ENCODE peak calls at places on chromosomes 1 and 21, in five cellular contexts. One of them, this sample, is unnamed. For H3K4me1, the result is how much of the 10 kb centered on the place peaks cover.

GRCh38 chr1:78114034-78114956 is 68.5 kb downstream of the GIPC2 start:
- DNase-seq in PC-3: peak
- DNase-seq in K562: peak
- DNase-seq in H9: peak
- DNase-seq in GM23248: peak
- DNase-seq in this sample: peak

GRCh38 chr1:151741516-151741915 is 20.2 kb downstream of the RIIAD1 start:
- DNase-seq in PC-3: no peak
- DNase-seq in K562: no peak
- DNase-seq in H9: no peak
- DNase-seq in GM23248: no peak
- DNase-seq in this sample: no peak

GRCh38 chr1:223733898-223734852 is 21.8 kb downstream of the CAPN2 start:
- DNase-seq in PC-3: no peak
- DNase-seq in K562: no peak
- DNase-seq in H9: no peak
- DNase-seq in GM23248: no peak
- DNase-seq in this sample: no peak

GRCh38 chr1:210448293-210448892 is 119.7 kb downstream of the HHAT start:
- DNase-seq in PC-3: peak
- DNase-seq in K562: peak
- DNase-seq in H9: no peak
- DNase-seq in GM23248: peak
- DNase-seq in this sample: peak

GRCh38 chr1:9127395-9128160 is 1.3 kb downstream of the GPR157 start:
- DNase-seq in PC-3: peak
- DNase-seq in K562: no peak
- DNase-seq in H9: no peak
- DNase-seq in GM23248: no peak
- DNase-seq in this sample: no peak

GRCh38 chr1:243447342-243447741 is 191.5 kb downstream of the SDCCAG8 start:
- DNase-seq in PC-3: peak
- DNase-seq in K562: peak
- DNase-seq in H9: no peak
- DNase-seq in GM23248: peak
- DNase-seq in this sample: peak

GRCh38 chr1:92960395-92961130 is 699 bp downstream of the DIPK1A start:
- DNase-seq in PC-3: peak
- DNase-seq in K562: peak
- DNase-seq in H9: peak
- DNase-seq in GM23248: peak
- DNase-seq in this sample: peak

GRCh38 chr1:5393591-5393990 is 598.6 kb downstream of the NPHP4 start:
- DNase-seq in PC-3: no peak
- DNase-seq in K562: no peak
- DNase-seq in H9: no peak
- DNase-seq in GM23248: no peak
- DNase-seq in this sample: no peak

GRCh38 chr1:6825828-6826227 is 40.6 kb downstream of the CAMTA1 start:
- DNase-seq in PC-3: no peak
- DNase-seq in K562: no peak
- DNase-seq in H9: no peak
- DNase-seq in GM23248: no peak
- DNase-seq in this sample: no peak
- H3K4me1 ChIP-seq in PC-3: under half
- H3K4me1 ChIP-seq in K562: under half
- H3K4me1 ChIP-seq in H9: under half
- H3K4me1 ChIP-seq in GM23248: under half
- H3K4me1 ChIP-seq in this sample: under half

DNA sequence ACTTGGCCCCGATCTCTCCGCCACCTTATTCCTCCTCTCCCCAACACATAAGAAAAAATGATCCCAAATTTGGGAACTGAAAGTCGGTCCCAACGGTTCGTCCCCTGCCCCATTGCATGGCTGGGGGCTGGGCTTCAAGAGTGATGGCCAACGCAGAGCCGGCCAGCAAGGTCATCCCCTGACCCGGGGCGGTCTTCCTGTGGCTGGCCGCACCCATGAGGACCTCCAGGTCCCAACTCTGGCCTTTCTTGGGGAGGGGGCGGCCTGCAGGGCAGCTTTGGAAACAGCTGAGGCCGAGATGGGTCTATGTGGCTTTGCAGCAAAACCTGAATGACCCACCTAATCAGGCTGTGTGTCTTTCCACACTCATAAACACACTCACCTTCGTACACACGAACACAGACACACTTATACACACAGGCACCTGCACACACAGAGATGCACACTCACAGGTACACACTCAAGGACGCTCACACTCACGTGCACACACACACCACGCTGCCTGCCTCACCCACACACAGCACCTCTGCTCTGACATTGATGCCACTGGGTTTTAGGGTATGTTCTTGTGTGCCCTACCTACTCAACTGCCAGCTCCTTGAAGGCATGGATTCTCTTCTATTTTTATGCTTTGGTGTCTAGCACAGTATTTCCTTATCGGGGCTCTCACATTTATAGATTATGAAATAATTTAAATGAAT is 562 bp downstream of the DYNLT5 start:
- DNase-seq in PC-3: no peak
- DNase-seq in K562: no peak
- DNase-seq in H9: peak
- DNase-seq in GM23248: no peak
- DNase-seq in this sample: no peak
- H3K27ac ChIP-seq in PC-3: no peak
- H3K27ac ChIP-seq in K562: no peak
- H3K27ac ChIP-seq in H9: no peak
- H3K27ac ChIP-seq in GM23248: no peak
- H3K27ac ChIP-seq in this sample: no peak

GRCh38 chr1:170932236-170932635 is 3.1 kb upstream of the MROH9 start:
- DNase-seq in PC-3: no peak
- DNase-seq in K562: no peak
- DNase-seq in H9: no peak
- DNase-seq in GM23248: no peak
- DNase-seq in this sample: no peak
- H3K4me2 ChIP-seq in PC-3: no peak
- H3K4me2 ChIP-seq in K562: no peak
- H3K4me2 ChIP-seq in H9: no peak
- H3K4me2 ChIP-seq in GM23248: no peak
- H3K4me2 ChIP-seq in this sample: no peak

GRCh38 chr1:3902111-3902511 is 2.0 kb upstream of the C1orf174 start:
- DNase-seq in PC-3: no peak
- DNase-seq in K562: no peak
- DNase-seq in H9: no peak
- DNase-seq in GM23248: no peak
- DNase-seq in this sample: no peak
- H3K4me1 ChIP-seq in PC-3: under half
- H3K4me1 ChIP-seq in K562: half or more
- H3K4me1 ChIP-seq in H9: under half
- H3K4me1 ChIP-seq in GM23248: under half
- H3K4me1 ChIP-seq in this sample: under half

GRCh38 chr21:33301632-33302002 is 23.2 kb upstream of the IFNAR1 start:
- DNase-seq in PC-3: no peak
- DNase-seq in K562: no peak
- DNase-seq in H9: no peak
- DNase-seq in GM23248: no peak
- DNase-seq in this sample: no peak
- H3K27ac ChIP-seq in PC-3: no peak
- H3K27ac ChIP-seq in K562: peak
- H3K27ac ChIP-seq in H9: no peak
- H3K27ac ChIP-seq in GM23248: no peak
- H3K27ac ChIP-seq in this sample: no peak

DNA sequence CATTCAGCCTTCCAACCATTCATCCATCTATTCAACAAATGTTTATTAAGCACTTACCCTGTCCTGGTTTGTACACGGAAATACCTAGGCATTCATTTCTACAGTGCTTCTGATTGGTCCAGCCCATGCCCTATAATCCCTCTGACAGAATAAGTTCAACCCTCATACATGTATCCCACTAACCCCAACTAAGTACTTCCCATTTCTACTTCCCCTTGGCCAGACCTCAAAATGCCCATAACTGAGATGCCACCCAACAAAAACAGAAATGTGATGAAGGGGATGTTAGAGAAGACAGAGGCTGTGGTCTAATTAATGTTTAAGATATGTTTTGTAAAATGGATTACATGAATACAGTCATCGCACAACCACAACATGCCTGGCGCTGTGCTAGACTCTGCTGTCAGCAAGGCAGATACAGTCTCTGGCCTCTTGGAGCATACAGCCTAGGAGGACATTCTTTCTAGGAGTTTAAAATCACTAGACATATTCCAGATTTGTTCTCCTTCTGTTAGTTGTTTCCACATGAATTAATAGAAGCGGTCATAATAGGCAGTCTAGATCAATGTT is 6.4 kb downstream of the CD48 start:
- DNase-seq in PC-3: no peak
- DNase-seq in K562: no peak
- DNase-seq in H9: no peak
- DNase-seq in GM23248: no peak
- DNase-seq in this sample: no peak
- H3K4me2 ChIP-seq in PC-3: no peak
- H3K4me2 ChIP-seq in K562: no peak
- H3K4me2 ChIP-seq in H9: no peak
- H3K4me2 ChIP-seq in GM23248: no peak
- H3K4me2 ChIP-seq in this sample: no peak

GRCh38 chr1:156106624-156107488 is 7.7 kb upstream of the LMNA start:
- DNase-seq in PC-3: peak
- DNase-seq in K562: no peak
- DNase-seq in H9: peak
- DNase-seq in GM23248: peak
- DNase-seq in this sample: peak
- H3K4me1 ChIP-seq in PC-3: half or more
- H3K4me1 ChIP-seq in K562: half or more
- H3K4me1 ChIP-seq in H9: under half
- H3K4me1 ChIP-seq in GM23248: under half
- H3K4me1 ChIP-seq in this sample: under half